ENCODE peak calls at places on chromosomes 1 and 21, in six cellular contexts. B, H, C, E, G and A are unnamed samples.

GRCh38 chr1:222786107-222786506 is 28.7 kb upstream of the DISP1 start:
- DNase-seq in B (no peak), H (peak; percentile 32), C (no peak), E (no peak), G (no peak), A (no peak)

GRCh38 chr21:35738342-35738961 is 321.9 kb downstream of the SETD4 start:
- DNase-seq in B (no peak), H (peak; percentile 86), C (no peak), E (no peak), G (no peak), A (no peak)

GRCh38 chr1:93617670-93618488 is 63.8 kb downstream of the BCAR3 start:
- DNase-seq in B (no peak), H (no peak), C (no peak), E (no peak), G (no peak), A (no peak)

GRCh38 chr1:57072775-57073174 is 107.0 kb upstream of the C8B start:
- DNase-seq in B (no peak), H (no peak), C (no peak), E (no peak), G (no peak), A (no peak)

GRCh38 chr1:8516793-8517556 is 199.1 kb downstream of the SLC45A1 start:
- DNase-seq in B (no peak), H (peak; percentile 55), C (no peak), E (no peak), G (no peak), A (no peak)

GRCh38 chr1:173532237-173532636 is 55.1 kb downstream of the PRDX6 start:
- DNase-seq in B (no peak), H (no peak), C (no peak), E (no peak), G (no peak), A (no peak)

GRCh38 chr1:66300986-66301451 is 232.9 kb upstream of the SGIP1 start:
- DNase-seq in B (peak; percentile 23), H (peak; percentile 38), C (peak; percentile 20), E (no peak), G (no peak), A (no peak)

GRCh38 chr1:84174051-84174556 is 30.0 kb downstream of the PRKACB start:
- DNase-seq in B (no peak), H (peak; percentile 91), C (no peak), E (no peak), G (no peak), A (no peak)

GRCh38 chr1:183023601-183024351 is 556 bp downstream of the LAMC1 start:
- DNase-seq in B (no peak), H (peak; percentile 55), C (no peak), E (no peak), G (peak; percentile 1), A (peak; percentile 14)

GRCh38 chr1:227370463-227371254 is 52.4 kb upstream of the CDC42BPA start:
- DNase-seq in B (no peak), H (peak; percentile 69), C (no peak), E (no peak), G (no peak), A (no peak)

GRCh38 chr1:42279055-42279454 is 56.0 kb downstream of the FOXJ3 start:
- DNase-seq in B (no peak), H (no peak), C (no peak), E (no peak), G (no peak), A (no peak)

GRCh38 chr1:162943627-162944026 is 82.7 kb upstream of the CCDC190 start:
- DNase-seq in B (no peak), H (peak; percentile 31), C (no peak), E (no peak), G (no peak), A (no peak)